ENCODE peak calls at places on chromosomes 7 and 10, in seven cellular contexts. N, D, B, W, G, K and I are unnamed samples. For H3K4me1, the result is how much of the 10 kb centered on the place peaks cover.

GRCh38 chr10:13949844-13950542 is 363.2 kb downstream of the PRPF18 start:
- DNase-seq in N (no peak), B (no peak), G (no peak), K (no peak), W (no peak), D (no peak), I (peak)

GRCh38 chr7:41170466-41170865 is 532.4 kb downstream of the INHBA start:
- DNase-seq in D (no peak), G (no peak), K (no peak), W (no peak), N (no peak), B (no peak), I (no peak)

GRCh38 chr10:112716924-112717348 is 233.1 kb upstream of the TCF7L2 start:
- DNase-seq in G (peak), N (no peak), D (no peak), B (no peak), K (no peak), W (no peak), I (no peak)

GRCh38 chr7:38858281-38858884 is 50.6 kb downstream of the VPS41 start:
- DNase-seq in G (no peak), D (no peak), K (no peak), N (no peak), B (no peak), W (no peak), I (peak)

GRCh38 chr7:41103331-41103730 is 599.6 kb downstream of the INHBA start:
- DNase-seq in W (no peak), G (no peak), N (no peak), K (no peak), B (no peak), D (no peak), I (peak)

GRCh38 chr7:98240961-98241673 is 10.9 kb downstream of the TECPR1 start:
- DNase-seq in D (peak), W (peak), B (no peak), K (no peak), N (no peak), G (peak), I (no peak)

GRCh38 chr10:104435822-104436221 is 82.2 kb downstream of the CFAP58 start:
- DNase-seq in G (no peak), B (peak), W (no peak), D (no peak), K (no peak), N (no peak), I (peak)

GRCh38 chr10:127853868-127854768 is 38.6 kb downstream of the CLRN3 start:
- DNase-seq in W (peak), K (peak), N (peak), B (peak), D (peak), G (peak), I (peak)

GRCh38 chr10:25390733-25391132 is 215.9 kb downstream of the GPR158 start:
- DNase-seq in N (no peak), D (no peak), G (no peak), W (no peak), K (no peak), B (no peak), I (no peak)

GRCh38 chr7:151550601-151551286 is 31.0 kb upstream of the RHEB start:
- DNase-seq in N (no peak), G (peak), K (no peak), W (no peak), B (peak), D (peak), I (peak)

GRCh38 chr7:159195926-159196325 is 51.3 kb upstream of the VIPR2 start:
- DNase-seq in K (no peak), D (no peak), N (no peak), B (peak), W (no peak), G (no peak), I (no peak)

GRCh38 chr7:135771961-135772638 is 23.5 kb upstream of the FAM180A start:
- DNase-seq in W (no peak), B (no peak), K (no peak), N (no peak), D (no peak), G (no peak), I (peak)

GRCh38 chr7:18488047-18488446 is 7.5 kb upstream of the HDAC9 start:
- DNase-seq in W (no peak), G (no peak), B (no peak), D (no peak), N (no peak), K (no peak), I (no peak)

GRCh38 chr10:119522747-119523426 is 19.6 kb downstream of the RGS10 start:
- DNase-seq in D (no peak), N (no peak), B (no peak), G (no peak), K (no peak), W (no peak), I (peak)

DNA sequence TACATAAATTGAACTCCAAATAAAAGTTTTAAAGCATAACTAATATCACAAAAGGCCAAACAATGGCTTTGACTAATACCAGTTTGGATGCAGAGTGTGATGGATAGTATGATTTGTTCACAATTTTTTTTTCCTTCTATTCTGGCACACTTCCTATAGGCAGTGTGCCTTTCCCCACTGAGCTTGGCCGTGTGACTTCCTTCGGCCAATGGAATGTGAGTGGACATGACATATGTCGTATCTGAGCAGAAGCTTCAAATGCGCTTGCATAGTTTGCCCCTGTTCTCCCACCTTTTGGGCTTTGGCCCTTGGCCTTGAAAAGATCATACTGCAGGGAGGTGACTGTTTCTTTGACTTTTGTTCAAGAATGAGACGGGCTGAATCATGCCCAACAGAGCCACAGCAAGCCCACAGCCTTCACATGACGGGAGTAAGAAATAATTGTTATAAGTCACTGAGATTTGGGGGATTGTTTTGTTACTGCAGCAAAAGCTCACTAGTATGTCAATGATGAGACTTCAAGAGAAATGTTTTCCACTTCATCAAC is 279.9 kb upstream of the NEBL start:
- DNase-seq in D (no peak), G (no peak), N (no peak), K (no peak), W (no peak), B (no peak), I (no peak)
- H3K27ac ChIP-seq in D (no peak), G (no peak), N (no peak), K (no peak), W (no peak), B (no peak), I (no peak)

GRCh38 chr10:35379226-35380137 is 43.2 kb downstream of the CCNY start:
- DNase-seq in G (no peak), W (peak), N (no peak), K (no peak), D (peak), B (peak), I (no peak)
- TF ChIP-seq CTCF in G (no peak), W (no peak), N (no peak), K (no peak), D (peak), B (peak), I (no peak)

DNA sequence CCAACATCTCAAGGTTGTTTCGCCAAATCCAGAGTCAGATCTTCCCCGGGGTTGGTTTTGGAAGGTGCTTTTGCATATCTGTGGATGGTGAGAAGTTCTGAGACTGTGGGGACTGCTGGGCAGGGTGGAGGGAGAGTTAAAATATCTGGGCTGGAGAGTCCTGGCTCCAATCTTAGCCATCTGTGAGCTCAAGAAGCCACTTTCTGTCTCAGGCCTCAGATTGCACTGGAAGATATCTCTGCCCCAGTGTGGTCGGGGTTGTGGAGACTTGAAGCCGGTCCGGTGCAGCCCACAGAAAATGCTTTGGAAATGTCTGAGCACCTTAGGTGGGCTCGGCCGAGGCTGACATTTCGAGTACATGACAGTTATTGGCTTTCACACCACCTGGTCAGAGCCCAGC is 72.2 kb upstream of the SFMBT2 start:
- DNase-seq in G (no peak), B (no peak), N (no peak), D (no peak), W (no peak), K (no peak), I (no peak)
- H3K4me1 ChIP-seq in G (under half), B (under half), N (under half), D (under half), W (under half), K (under half), I (under half)

GRCh38 chr7:90736968-90737939 is 141.1 kb downstream of the CDK14 start:
- DNase-seq in G (no peak), K (no peak), D (no peak), N (no peak), W (no peak), B (peak), I (no peak)
- H3K27ac ChIP-seq in G (no peak), K (no peak), D (no peak), N (no peak), W (no peak), B (peak), I (peak)

DNA sequence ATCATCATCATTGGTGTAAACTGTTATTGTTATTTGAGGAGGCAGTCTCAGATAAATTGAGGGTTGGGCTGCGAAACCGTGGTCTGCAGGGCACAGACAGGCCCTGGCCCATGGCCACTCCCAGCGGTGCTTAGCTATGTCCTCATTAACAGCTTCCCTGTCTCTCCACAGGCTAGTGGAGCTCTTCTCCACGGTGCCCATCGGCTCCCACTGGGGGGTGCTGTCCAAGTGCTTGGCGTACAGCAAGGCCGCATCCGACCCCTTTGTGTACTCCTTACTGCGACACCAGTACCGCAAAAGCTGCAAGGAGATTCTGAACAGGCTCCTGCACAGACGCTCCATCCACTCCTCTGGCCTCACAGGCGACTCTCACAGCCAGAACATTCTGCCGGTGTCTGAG is 21.6 kb downstream of the GPR26 start:
- DNase-seq in N (no peak), B (peak), G (no peak), D (no peak), W (no peak), K (no peak), I (no peak)
- TF ChIP-seq CTCF in N (no peak), B (no peak), G (no peak), D (no peak), W (no peak), K (no peak), I (no peak)